ENCODE peak calls at places on chromosomes 2 and 18, in five cellular contexts. L is heart left ventricle, F is upper lobe of right lung, S is HCT116, Y is upper lobe of left lung. A is an unnamed sample. For H3K27me3, the result is how much of the 10 kb centered on the place peaks cover.

GRCh38 chr2:45301307-45302010 is 292.2 kb upstream of the SIX2 start:
- ATAC-seq in L (no peak), F (peak), S (no peak), Y (no peak), A (no peak)

GRCh38 chr18:13446581-13447470 is 228.3 kb downstream of the LDLRAD4 start:
- ATAC-seq in L (no peak), F (no peak), S (no peak), Y (peak), A (no peak)

GRCh38 chr18:59701272-59701671 is 4.0 kb upstream of the CCBE1 start:
- ATAC-seq in L (no peak), F (no peak), S (no peak), Y (no peak), A (no peak)

GRCh38 chr2:118565816-118566540 is 281.5 kb downstream of the EN1 start:
- ATAC-seq in L (no peak), F (no peak), S (no peak), Y (no peak), A (no peak)

GRCh38 chr2:191038241-191038725 is 24.3 kb upstream of the STAT1 start:
- ATAC-seq in L (no peak), F (no peak), S (no peak), Y (peak), A (no peak)

GRCh38 chr2:226552571-226553285 is 246.9 kb downstream of the IRS1 start:
- ATAC-seq in L (no peak), F (no peak), S (no peak), Y (no peak), A (no peak)

GRCh38 chr2:218343591-218343990 is 13.1 kb upstream of the CATIP start:
- ATAC-seq in L (no peak), F (no peak), S (peak), Y (no peak), A (no peak)

GRCh38 chr2:175371378-175371777 is 189.9 kb upstream of the ATP5MC3 start:
- ATAC-seq in L (no peak), F (no peak), S (no peak), Y (no peak), A (no peak)

GRCh38 chr2:220277445-220277960 is 650.1 kb downstream of the SLC4A3 start:
- ATAC-seq in L (no peak), F (peak), S (no peak), Y (peak), A (peak)

GRCh38 chr2:164933751-164934189 is 21.6 kb downstream of the SLC38A11 start:
- ATAC-seq in L (no peak), F (no peak), S (no peak), Y (no peak), A (no peak)

GRCh38 chr2:197008229-197008628 is 81.7 kb upstream of the PGAP1 start:
- ATAC-seq in L (no peak), F (no peak), S (no peak), Y (no peak), A (no peak)

GRCh38 chr2:46488389-46488788 is 9.0 kb downstream of the TMEM247 start:
- ATAC-seq in L (no peak), F (no peak), S (peak), Y (no peak), A (no peak)

GRCh38 chr2:230961091-230961491 is 34.8 kb upstream of the SPATA3 start:
- ATAC-seq in L (no peak), F (no peak), S (no peak), Y (no peak), A (no peak)

GRCh38 chr2:24559714-24560113 is 68.7 kb downstream of the NCOA1 start:
- ATAC-seq in L (peak), F (no peak), S (no peak), Y (no peak), A (no peak)

GRCh38 chr18:79345981-79346380 is 49.7 kb upstream of the NFATC1 start:
- ATAC-seq in L (no peak), F (peak), S (no peak), Y (no peak), A (no peak)

GRCh38 chr2:134081238-134081637 is 172.6 kb upstream of the MGAT5 start:
- ATAC-seq in L (peak), F (no peak), S (no peak), Y (no peak), A (no peak)

GRCh38 chr18:62928316-62928715 is 213.0 kb downstream of the PHLPP1 start:
- ATAC-seq in L (no peak), F (no peak), S (no peak), Y (no peak), A (no peak)

GRCh38 chr2:237195396-237196119 is 109.9 kb downstream of the COPS8 start:
- ATAC-seq in L (no peak), F (no peak), S (no peak), Y (no peak), A (no peak)

GRCh38 chr18:6982398-6982797 is 135.2 kb downstream of the LAMA1 start:
- ATAC-seq in L (no peak), F (no peak), S (no peak), Y (no peak), A (no peak)

GRCh38 chr2:98617149-98617548 is 8.8 kb downstream of the UNC50 start:
- ATAC-seq in L (no peak), F (no peak), S (no peak), Y (no peak), A (no peak)

GRCh38 chr2:78749648-78750047 is 275.9 kb upstream of the REG3G start:
- ATAC-seq in L (no peak), F (no peak), S (no peak), Y (no peak), A (no peak)

GRCh38 chr2:112958428-112959108 is 19.2 kb upstream of the IL36G start:
- ATAC-seq in L (peak), F (peak), S (peak), Y (peak), A (peak)

GRCh38 chr18:23949863-23950262 is 64.7 kb upstream of the TTC39C start:
- ATAC-seq in L (no peak), F (no peak), S (no peak), Y (no peak), A (no peak)

GRCh38 chr18:23945416-23946079 is 69.0 kb upstream of the TTC39C start:
- ATAC-seq in L (no peak), F (no peak), S (no peak), Y (no peak), A (no peak)

GRCh38 chr18:23951206-23951605 is 63.3 kb upstream of the TTC39C start:
- ATAC-seq in L (no peak), F (no peak), S (no peak), Y (no peak), A (no peak)

GRCh38 chr18:23953984-23954383 is 60.6 kb upstream of the TTC39C start:
- ATAC-seq in L (no peak), F (no peak), S (no peak), Y (no peak), A (no peak)

GRCh38 chr18:23950644-23951043 is 63.9 kb upstream of the TTC39C start:
- ATAC-seq in L (no peak), F (no peak), S (no peak), Y (no peak), A (no peak)
- H3K27me3 ChIP-seq in L (under half), F (under half), S (under half), Y (under half), A (under half)

GRCh38 chr2:150143087-150143536 is 344.4 kb downstream of the RND3 start:
- ATAC-seq in L (peak), F (peak), S (no peak), Y (peak), A (no peak)
- H3K27ac ChIP-seq in L (no peak), F (no peak), S (no peak), Y (no peak), A (no peak)

GRCh38 chr2:110794951-110795350 is 62.6 kb downstream of the ACOXL start:
- ATAC-seq in L (no peak), F (no peak), S (no peak), Y (no peak), A (no peak)
- H3K27me3 ChIP-seq in L (under half), F (under half), S (under half), Y (under half), A (under half)

DNA sequence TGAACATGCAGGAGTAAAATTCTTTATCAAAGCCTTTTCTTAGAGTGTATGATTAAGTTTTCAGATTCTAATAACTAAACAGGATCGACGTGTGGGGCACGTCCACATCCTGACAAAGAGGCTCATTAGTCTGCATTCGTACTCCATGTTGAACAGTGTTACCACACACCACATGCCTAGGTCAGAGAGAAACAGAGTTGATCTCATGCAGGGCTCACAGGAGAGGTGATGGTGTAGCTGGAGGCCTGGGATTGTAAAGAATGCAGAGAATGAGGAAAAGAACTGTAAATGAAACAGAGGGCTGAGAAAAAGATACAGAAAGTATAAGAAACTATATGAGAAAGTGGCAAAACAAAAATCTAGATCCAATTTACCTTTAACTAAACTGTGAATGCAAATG is 632.5 kb downstream of the BCL11A start:
- ATAC-seq in L (no peak), F (no peak), S (no peak), Y (no peak), A (no peak)
- H3K27ac ChIP-seq in L (no peak), F (no peak), S (no peak), Y (no peak), A (no peak)

DNA sequence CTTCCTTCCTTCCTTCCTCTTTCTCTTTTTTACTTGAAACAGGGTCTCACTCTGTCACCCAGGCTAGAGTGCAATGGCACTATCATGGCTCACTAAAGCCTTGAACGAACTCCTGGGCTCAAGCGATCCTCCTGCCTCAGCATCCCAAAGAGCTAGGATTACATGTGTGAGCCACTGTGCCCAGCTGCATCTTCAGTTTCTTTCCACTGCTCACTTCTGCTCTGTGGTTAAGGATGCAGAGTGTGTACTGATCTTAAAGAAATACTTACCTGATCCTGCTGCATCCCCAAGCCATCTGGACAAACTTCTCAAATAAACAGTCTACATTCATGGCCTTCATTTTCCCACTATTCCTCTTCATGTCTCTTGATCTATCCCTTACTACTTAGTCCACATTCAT is 13.0 kb downstream of the DPP4 start:
- ATAC-seq in L (no peak), F (no peak), S (no peak), Y (no peak), A (no peak)
- H3K27me3 ChIP-seq in L (under half), F (under half), S (under half), Y (under half), A (under half)

GRCh38 chr2:198782734-198783133 is 675.0 kb downstream of the SATB2 start:
- ATAC-seq in L (no peak), F (no peak), S (no peak), Y (no peak), A (no peak)
- H3K27ac ChIP-seq in L (no peak), F (no peak), S (no peak), Y (no peak), A (no peak)